ENCODE peak calls at places on chromosome 6, in six cellular contexts. P, K, G, B, S and J are unnamed samples.

GRCh38 chr6:165573671-165574070 is 89.4 kb downstream of the PDE10A start:
- DNase-seq in S (peak), P (no peak), G (no peak), B (no peak), K (no peak), J (no peak)

GRCh38 chr6:135002974-135003703 is 51.5 kb downstream of the HBS1L start:
- DNase-seq in B (no peak), G (no peak), P (no peak), K (no peak), S (no peak), J (no peak)

GRCh38 chr6:157148391-157149323 is 174.7 kb downstream of the TMEM242 start:
- DNase-seq in S (peak), K (no peak), B (no peak), G (no peak), P (no peak), J (no peak)

GRCh38 chr6:101290346-101290745 is 103.2 kb upstream of the GRIK2 start:
- DNase-seq in G (no peak), P (no peak), S (no peak), B (no peak), K (no peak), J (no peak)

GRCh38 chr6:17907467-17908229 is 79.8 kb downstream of the KIF13A start:
- DNase-seq in S (peak), B (no peak), P (no peak), G (peak), K (no peak), J (no peak)

GRCh38 chr6:128725271-128726233 is 157.4 kb upstream of the LAMA2 start:
- DNase-seq in G (no peak), S (peak), P (no peak), K (no peak), B (peak), J (peak)

GRCh38 chr6:20639161-20639560 is 104.9 kb downstream of the CDKAL1 start:
- DNase-seq in S (no peak), P (no peak), G (no peak), K (no peak), B (no peak), J (no peak)

GRCh38 chr6:9620687-9621086 is 794.2 kb downstream of the TFAP2A start:
- DNase-seq in B (no peak), G (no peak), P (no peak), K (no peak), S (no peak), J (no peak)

GRCh38 chr6:125274935-125275334 is 26.8 kb downstream of the HDDC2 start:
- DNase-seq in G (no peak), B (no peak), K (no peak), P (no peak), S (no peak), J (no peak)

GRCh38 chr6:150253489-150253888 is 110.6 kb downstream of the PPP1R14C start:
- DNase-seq in G (no peak), P (no peak), B (no peak), S (no peak), K (no peak), J (no peak)

GRCh38 chr6:81589465-81590313 is 162.8 kb downstream of the TENT5A start:
- DNase-seq in S (peak), B (no peak), G (no peak), P (no peak), K (no peak), J (no peak)

GRCh38 chr6:157726892-157727628 is 96.0 kb upstream of the SNX9 start:
- DNase-seq in B (no peak), P (no peak), G (no peak), K (no peak), S (no peak), J (no peak)

GRCh38 chr6:110690916-110691315 is 124.4 kb downstream of the CDK19 start:
- DNase-seq in B (no peak), G (no peak), S (no peak), P (no peak), K (no peak), J (no peak)

GRCh38 chr6:87925373-87926060 is 122.1 kb upstream of the SPACA1 start:
- DNase-seq in B (no peak), G (no peak), S (no peak), P (no peak), K (no peak), J (no peak)

GRCh38 chr6:75402296-75402695 is 91.3 kb downstream of the FILIP1 start:
- DNase-seq in G (no peak), K (no peak), B (no peak), P (no peak), S (peak), J (no peak)

GRCh38 chr6:70860044-70860443 is 96.8 kb downstream of the B3GAT2 start:
- DNase-seq in B (no peak), S (peak), K (no peak), P (no peak), G (no peak), J (no peak)

GRCh38 chr6:78989191-78989590 is 88.9 kb downstream of the PHIP start:
- DNase-seq in S (no peak), G (no peak), B (no peak), K (no peak), P (no peak), J (no peak)

GRCh38 chr6:11738681-11739375 is 39.8 kb downstream of the ADTRP start:
- DNase-seq in K (no peak), G (no peak), S (no peak), B (no peak), P (no peak), J (no peak)

GRCh38 chr6:16436550-16436949 is 198.2 kb downstream of the GMPR start:
- DNase-seq in B (no peak), P (no peak), S (no peak), K (no peak), G (no peak), J (no peak)

GRCh38 chr6:9745966-9746365 is 668.9 kb downstream of the TFAP2A start:
- DNase-seq in K (no peak), G (no peak), S (peak), P (no peak), B (no peak), J (no peak)

GRCh38 chr6:27507041-27507956 is 34.4 kb upstream of the ZNF184 start:
- DNase-seq in K (no peak), B (no peak), P (no peak), G (no peak), S (no peak), J (no peak)

GRCh38 chr6:129140571-129140970 is 257.6 kb downstream of the LAMA2 start:
- DNase-seq in S (no peak), K (no peak), B (no peak), G (no peak), P (no peak), J (no peak)

GRCh38 chr6:42339991-42340401 is 111.7 kb downstream of the TRERF1 start:
- DNase-seq in G (no peak), P (no peak), K (no peak), B (no peak), S (peak), J (no peak)

GRCh38 chr6:10855233-10855632 is 16.9 kb upstream of the MAK start:
- DNase-seq in K (no peak), S (no peak), P (no peak), G (no peak), B (no peak), J (no peak)

GRCh38 chr6:133591330-133591729 is 297.6 kb upstream of the TCF21 start:
- DNase-seq in G (no peak), K (no peak), P (no peak), S (no peak), B (no peak), J (no peak)

GRCh38 chr6:36594029-36594815 is at the start of gene SRSF3:
- DNase-seq in P (peak), G (peak), B (peak), K (peak), S (peak), J (peak)

GRCh38 chr6:130888246-130888645 is 61.0 kb downstream of the SMLR1 start:
- DNase-seq in B (no peak), K (no peak), G (no peak), S (no peak), P (no peak), J (no peak)

GRCh38 chr6:18465410-18466154 is 78.4 kb downstream of the RNF144B start:
- DNase-seq in S (no peak), P (no peak), B (no peak), G (no peak), K (no peak), J (no peak)

GRCh38 chr6:140436023-140436811 is 1061.8 kb upstream of the CITED2 start:
- DNase-seq in B (no peak), P (no peak), G (no peak), S (no peak), K (no peak), J (no peak)

GRCh38 chr6:126113261-126113660 is 126.9 kb downstream of the TRMT11 start:
- DNase-seq in G (no peak), S (no peak), B (no peak), P (no peak), K (no peak), J (no peak)

GRCh38 chr6:20028562-20028961 is 183.7 kb downstream of the MBOAT1 start:
- DNase-seq in G (no peak), S (no peak), K (no peak), P (no peak), B (no peak), J (no peak)

GRCh38 chr6:123953920-123954319 is 150.3 kb downstream of the NKAIN2 start:
- DNase-seq in S (no peak), K (no peak), G (no peak), P (no peak), B (no peak), J (no peak)

GRCh38 chr6:40160826-40161225 is 226.6 kb upstream of the MOCS1 start:
- DNase-seq in P (no peak), B (no peak), K (no peak), G (no peak), S (no peak), J (no peak)

GRCh38 chr6:132687306-132687705 is 26.5 kb downstream of the VNN1 start:
- DNase-seq in S (peak), B (no peak), K (no peak), P (no peak), G (no peak), J (no peak)

GRCh38 chr6:47308674-47309325 is 905 bp downstream of the TNFRSF21 start:
- DNase-seq in B (peak), K (peak), S (peak), G (peak), P (no peak), J (peak)

GRCh38 chr6:7479801-7480266 is 61.6 kb upstream of the DSP start:
- DNase-seq in B (no peak), K (no peak), G (no peak), P (no peak), S (peak), J (no peak)

GRCh38 chr6:6409397-6410030 is 89.1 kb upstream of the F13A1 start:
- DNase-seq in B (no peak), P (no peak), S (no peak), K (no peak), G (no peak), J (no peak)

GRCh38 chr6:165055231-165055630 is 254.2 kb downstream of the C6orf118 start:
- DNase-seq in B (no peak), S (peak), P (no peak), G (no peak), K (no peak), J (no peak)

GRCh38 chr6:34583861-34584604 is 27.9 kb upstream of the SPDEF start:
- DNase-seq in G (peak), S (no peak), P (no peak), K (no peak), B (no peak), J (no peak)

GRCh38 chr6:34585108-34585507 is 29.0 kb upstream of the SPDEF start:
- DNase-seq in S (no peak), G (peak), K (no peak), P (no peak), B (no peak), J (no peak)

GRCh38 chr6:34581561-34581920 is 25.4 kb upstream of the SPDEF start:
- DNase-seq in G (peak), B (no peak), P (no peak), K (no peak), S (no peak), J (no peak)

GRCh38 chr6:34584694-34585093 is 28.6 kb upstream of the SPDEF start:
- DNase-seq in B (no peak), K (no peak), G (peak), S (no peak), P (no peak), J (no peak)

GRCh38 chr6:34583461-34583860 is 27.3 kb upstream of the SPDEF start:
- DNase-seq in G (peak), B (no peak), P (no peak), S (no peak), K (no peak), J (no peak)
- TF ChIP-seq CTCF in G (no peak), B (no peak), P (no peak), S (peak), K (no peak), J (no peak)

GRCh38 chr6:146670161-146670560 is 71.4 kb downstream of the ADGB start:
- DNase-seq in K (no peak), G (no peak), B (no peak), P (no peak), S (no peak), J (no peak)

GRCh38 chr6:146664871-146665270 is 66.1 kb downstream of the ADGB start:
- DNase-seq in G (no peak), P (no peak), S (no peak), K (no peak), B (no peak), J (no peak)

GRCh38 chr6:146666909-146667308 is 68.1 kb downstream of the ADGB start:
- DNase-seq in P (no peak), G (no peak), B (no peak), K (no peak), S (no peak), J (no peak)
- TF ChIP-seq CTCF in P (no peak), G (no peak), B (no peak), K (no peak), S (no peak), J (no peak)

GRCh38 chr6:55913213-55914195 is 38.1 kb upstream of the BMP5 start:
- DNase-seq in K (no peak), P (no peak), S (peak), G (no peak), B (no peak), J (no peak)
- TF ChIP-seq CTCF in K (no peak), P (no peak), S (no peak), G (no peak), B (no peak), J (no peak)

DNA sequence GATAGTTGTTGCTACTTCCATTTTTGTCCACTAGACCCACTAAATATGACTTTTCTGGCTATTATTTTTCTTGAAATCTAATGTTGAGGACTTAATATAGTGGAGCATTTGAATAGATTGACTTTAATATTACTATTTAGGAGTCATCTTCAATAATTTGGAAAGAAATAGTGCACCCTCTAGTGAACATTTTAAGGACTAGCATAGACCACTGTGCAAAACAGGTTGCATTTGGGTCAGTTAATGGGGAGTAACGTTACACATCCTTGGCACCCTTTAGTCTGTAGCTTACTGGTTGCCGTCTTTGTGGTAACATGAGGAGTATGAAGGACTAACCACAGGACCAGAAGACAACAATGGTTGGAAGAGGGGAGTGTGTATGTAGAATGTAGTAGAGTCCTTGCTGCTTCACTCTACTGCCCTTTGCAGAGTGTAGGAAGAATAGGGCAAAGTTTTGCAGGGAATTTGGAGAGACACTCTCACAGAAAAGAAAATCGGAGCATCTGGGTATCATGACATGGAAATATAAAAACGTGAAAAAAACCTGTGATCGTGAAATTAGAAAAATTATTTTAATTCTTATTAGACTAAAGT is 25.2 kb downstream of the RFPL4B start:
- DNase-seq in P (no peak), B (no peak), S (peak), G (no peak), K (no peak), J (no peak)
- TF ChIP-seq CTCF in P (no peak), B (peak), S (peak), G (peak), K (peak), J (peak)

DNA sequence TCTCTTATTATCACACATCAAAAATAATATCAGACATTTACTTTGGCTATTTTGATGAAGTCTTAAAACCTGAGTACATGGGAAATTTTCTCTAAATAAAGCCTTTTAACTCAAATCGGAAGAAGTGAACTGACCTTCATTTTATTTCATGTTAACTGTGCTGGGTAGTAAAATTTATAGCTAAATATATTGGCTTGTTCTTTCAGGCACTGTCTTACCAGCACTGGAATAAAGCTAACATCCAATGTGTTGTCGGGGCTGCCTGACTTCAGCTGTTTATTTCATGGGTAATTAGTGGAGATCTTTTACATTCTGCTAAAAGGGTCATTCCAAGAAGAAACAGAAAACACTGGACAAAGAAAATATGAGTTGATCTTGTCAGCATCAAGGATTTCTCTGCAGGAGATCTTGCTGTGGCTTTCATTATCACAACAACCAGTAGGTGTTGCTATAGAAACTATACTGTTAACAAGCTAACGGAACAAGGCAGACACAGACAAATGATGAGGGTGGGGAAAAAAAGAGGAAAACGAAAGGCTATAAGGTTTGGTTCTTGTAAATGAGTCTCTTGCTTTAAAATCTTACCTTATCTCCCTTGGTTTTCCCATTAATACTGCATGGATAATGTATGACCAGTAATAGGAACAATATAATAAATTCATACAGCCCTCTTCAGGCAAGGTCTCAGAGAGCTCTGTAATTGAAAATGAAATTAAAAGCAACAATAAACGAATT is 206.9 kb downstream of the SIM1 start:
- DNase-seq in B (no peak), S (peak), K (no peak), P (no peak), G (no peak), J (no peak)
- TF ChIP-seq CTCF in B (no peak), S (peak), K (peak), P (no peak), G (no peak), J (no peak)

GRCh38 chr6:5334341-5334740 is 73.0 kb downstream of the FARS2 start:
- DNase-seq in P (no peak), S (no peak), B (no peak), G (no peak), K (no peak), J (no peak)
- TF ChIP-seq CTCF in P (no peak), S (no peak), B (no peak), G (no peak), K (no peak), J (no peak)

DNA sequence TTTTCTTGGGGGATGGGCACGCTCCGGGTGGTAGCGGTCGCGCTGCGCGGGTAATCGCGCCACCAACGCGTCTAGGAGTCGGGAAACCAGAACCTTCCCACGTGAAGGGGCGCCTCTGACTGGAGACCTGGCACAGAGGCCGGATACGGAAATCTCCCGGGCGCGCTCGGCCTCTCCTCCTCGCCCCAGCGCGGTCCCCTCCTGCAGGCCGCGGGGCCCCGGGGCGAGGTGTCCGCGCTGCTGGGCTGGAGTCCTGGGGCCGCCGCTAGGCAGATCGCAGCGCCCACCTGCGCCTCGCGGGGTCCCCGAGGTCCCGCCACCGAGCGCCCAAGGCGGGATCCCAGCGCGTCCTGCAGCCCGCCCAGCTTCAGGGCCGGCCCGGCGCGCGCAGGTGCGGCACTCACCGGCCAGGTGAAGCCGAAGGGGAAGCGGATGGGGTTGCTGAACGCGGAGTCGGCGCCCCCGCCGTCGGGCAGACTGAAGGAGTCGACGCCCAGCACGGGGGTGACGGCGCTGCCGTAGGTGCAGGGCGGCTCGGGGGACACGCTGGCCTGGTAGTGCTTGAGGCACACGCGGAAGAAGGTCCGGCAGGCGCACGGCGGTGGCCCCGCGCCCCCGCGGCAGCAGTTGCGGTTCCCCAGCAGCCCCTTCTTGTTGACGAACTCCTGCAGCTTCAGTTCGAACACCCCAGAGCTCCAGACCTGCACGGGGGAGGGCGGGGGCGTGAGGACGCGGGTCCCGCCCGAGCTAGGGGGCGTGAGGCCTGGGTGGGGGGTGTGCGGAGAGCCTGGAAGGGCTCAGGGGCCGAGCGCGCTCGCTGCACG is 1.6 kb downstream of the DLL1 start:
- DNase-seq in S (no peak), P (no peak), K (no peak), B (no peak), G (no peak), J (peak)
- TF ChIP-seq CTCF in S (no peak), P (no peak), K (no peak), B (no peak), G (no peak), J (no peak)